ENCODE peak calls at places on chromosomes 16 and 17, in eight cellular contexts. One of them, this sample, is unnamed.

GRCh38 chr16:52581530-52581929 is 34.6 kb upstream of the TOX3 start:
- DNase-seq in ACHN: peak
- DNase-seq in bronchial epithelial cell: no peak
- DNase-seq in naive B cell: no peak
- DNase-seq in esophagus squamous epithelium: no peak
- DNase-seq in mucosa of descending colon: no peak
- DNase-seq in amniotic stem cell: no peak
- DNase-seq in neural progenitor cell: no peak
- DNase-seq in this sample: no peak

GRCh38 chr16:88651276-88651988 is 579 bp upstream of the CYBA start:
- DNase-seq in ACHN: peak
- DNase-seq in bronchial epithelial cell: no peak
- DNase-seq in naive B cell: peak
- DNase-seq in esophagus squamous epithelium: peak
- DNase-seq in mucosa of descending colon: peak
- DNase-seq in amniotic stem cell: no peak
- DNase-seq in neural progenitor cell: peak
- DNase-seq in this sample: no peak

GRCh38 chr17:9470171-9470570 is 105.4 kb downstream of the STX8 start:
- DNase-seq in ACHN: no peak
- DNase-seq in bronchial epithelial cell: no peak
- DNase-seq in naive B cell: no peak
- DNase-seq in esophagus squamous epithelium: no peak
- DNase-seq in mucosa of descending colon: no peak
- DNase-seq in amniotic stem cell: no peak
- DNase-seq in neural progenitor cell: no peak
- DNase-seq in this sample: no peak

GRCh38 chr17:78641666-78642065 is 64.5 kb upstream of the DNAH17 start:
- DNase-seq in ACHN: no peak
- DNase-seq in bronchial epithelial cell: no peak
- DNase-seq in naive B cell: no peak
- DNase-seq in esophagus squamous epithelium: no peak
- DNase-seq in mucosa of descending colon: no peak
- DNase-seq in amniotic stem cell: no peak
- DNase-seq in neural progenitor cell: no peak
- DNase-seq in this sample: no peak

GRCh38 chr16:83675136-83675535 is 132.6 kb upstream of the HSBP1 start:
- DNase-seq in ACHN: no peak
- DNase-seq in bronchial epithelial cell: no peak
- DNase-seq in naive B cell: no peak
- DNase-seq in esophagus squamous epithelium: no peak
- DNase-seq in mucosa of descending colon: no peak
- DNase-seq in amniotic stem cell: no peak
- DNase-seq in neural progenitor cell: peak
- DNase-seq in this sample: no peak

GRCh38 chr17:44591223-44591622 is 33.9 kb downstream of the FZD2 start:
- DNase-seq in ACHN: no peak
- DNase-seq in bronchial epithelial cell: no peak
- DNase-seq in naive B cell: no peak
- DNase-seq in esophagus squamous epithelium: no peak
- DNase-seq in mucosa of descending colon: no peak
- DNase-seq in amniotic stem cell: no peak
- DNase-seq in neural progenitor cell: no peak
- DNase-seq in this sample: no peak

GRCh38 chr17:51346218-51346982 is 86.1 kb downstream of the UTP18 start:
- DNase-seq in ACHN: no peak
- DNase-seq in bronchial epithelial cell: no peak
- DNase-seq in naive B cell: no peak
- DNase-seq in esophagus squamous epithelium: no peak
- DNase-seq in mucosa of descending colon: no peak
- DNase-seq in amniotic stem cell: no peak
- DNase-seq in neural progenitor cell: no peak
- DNase-seq in this sample: no peak

GRCh38 chr17:38704645-38705522 is at the start of gene MLLT6:
- DNase-seq in ACHN: peak
- DNase-seq in bronchial epithelial cell: peak
- DNase-seq in naive B cell: peak
- DNase-seq in esophagus squamous epithelium: no peak
- DNase-seq in mucosa of descending colon: peak
- DNase-seq in amniotic stem cell: peak
- DNase-seq in neural progenitor cell: peak
- DNase-seq in this sample: no peak

GRCh38 chr16:4882633-4883285 is 35.5 kb downstream of the UBN1 start:
- DNase-seq in ACHN: peak
- DNase-seq in bronchial epithelial cell: peak
- DNase-seq in naive B cell: no peak
- DNase-seq in esophagus squamous epithelium: no peak
- DNase-seq in mucosa of descending colon: no peak
- DNase-seq in amniotic stem cell: no peak
- DNase-seq in neural progenitor cell: no peak
- DNase-seq in this sample: no peak

GRCh38 chr16:71590584-71590983 is 13.7 kb upstream of the TAT start:
- DNase-seq in ACHN: no peak
- DNase-seq in bronchial epithelial cell: no peak
- DNase-seq in naive B cell: no peak
- DNase-seq in esophagus squamous epithelium: no peak
- DNase-seq in mucosa of descending colon: no peak
- DNase-seq in amniotic stem cell: no peak
- DNase-seq in neural progenitor cell: no peak
- DNase-seq in this sample: no peak